ENCODE peak calls at places on chromosome 18, in four cellular contexts. One of them, this sample, is unnamed.
A peak's percentile ranks its signal among the peaks of the same experiment; 100 is the strongest.

GRCh38 chr18:37666986-37667385 is 101.4 kb upstream of the CELF4 start:
- DNase-seq in K562: peak; percentile 23
- DNase-seq in WTC11: no peak
- DNase-seq in HepG2: no peak
- DNase-seq in this sample: no peak

GRCh38 chr18:64983497-64984238 is 767.1 kb upstream of the CDH7 start:
- DNase-seq in K562: no peak
- DNase-seq in WTC11: no peak
- DNase-seq in HepG2: no peak
- DNase-seq in this sample: no peak

GRCh38 chr18:14974576-14974975 is 226.6 kb downstream of the ANKRD30B start:
- DNase-seq in K562: no peak
- DNase-seq in WTC11: no peak
- DNase-seq in HepG2: no peak
- DNase-seq in this sample: no peak

GRCh38 chr18:49907346-49907929 is 94.1 kb upstream of the ACAA2 start:
- DNase-seq in K562: no peak
- DNase-seq in WTC11: no peak
- DNase-seq in HepG2: peak; percentile 20
- DNase-seq in this sample: no peak

GRCh38 chr18:22167091-22167470 is 2.3 kb upstream of the GATA6 start:
- DNase-seq in K562: no peak
- DNase-seq in WTC11: peak; percentile 25
- DNase-seq in HepG2: no peak
- DNase-seq in this sample: no peak

GRCh38 chr18:36307513-36307912 is 10.0 kb downstream of the FHOD3 start:
- DNase-seq in K562: no peak
- DNase-seq in WTC11: no peak
- DNase-seq in HepG2: no peak
- DNase-seq in this sample: no peak

GRCh38 chr18:77132369-77133050 is at the start of gene MBP:
- DNase-seq in K562: no peak
- DNase-seq in WTC11: peak; percentile 79
- DNase-seq in HepG2: no peak
- DNase-seq in this sample: peak; percentile 12

GRCh38 chr18:41113885-41114482 is 841.0 kb upstream of the PIK3C3 start:
- DNase-seq in K562: no peak
- DNase-seq in WTC11: no peak
- DNase-seq in HepG2: no peak
- DNase-seq in this sample: no peak

GRCh38 chr18:63318882-63319382 is 637 bp downstream of the BCL2 start:
- DNase-seq in K562: no peak
- DNase-seq in WTC11: no peak
- DNase-seq in HepG2: no peak
- DNase-seq in this sample: no peak

DNA sequence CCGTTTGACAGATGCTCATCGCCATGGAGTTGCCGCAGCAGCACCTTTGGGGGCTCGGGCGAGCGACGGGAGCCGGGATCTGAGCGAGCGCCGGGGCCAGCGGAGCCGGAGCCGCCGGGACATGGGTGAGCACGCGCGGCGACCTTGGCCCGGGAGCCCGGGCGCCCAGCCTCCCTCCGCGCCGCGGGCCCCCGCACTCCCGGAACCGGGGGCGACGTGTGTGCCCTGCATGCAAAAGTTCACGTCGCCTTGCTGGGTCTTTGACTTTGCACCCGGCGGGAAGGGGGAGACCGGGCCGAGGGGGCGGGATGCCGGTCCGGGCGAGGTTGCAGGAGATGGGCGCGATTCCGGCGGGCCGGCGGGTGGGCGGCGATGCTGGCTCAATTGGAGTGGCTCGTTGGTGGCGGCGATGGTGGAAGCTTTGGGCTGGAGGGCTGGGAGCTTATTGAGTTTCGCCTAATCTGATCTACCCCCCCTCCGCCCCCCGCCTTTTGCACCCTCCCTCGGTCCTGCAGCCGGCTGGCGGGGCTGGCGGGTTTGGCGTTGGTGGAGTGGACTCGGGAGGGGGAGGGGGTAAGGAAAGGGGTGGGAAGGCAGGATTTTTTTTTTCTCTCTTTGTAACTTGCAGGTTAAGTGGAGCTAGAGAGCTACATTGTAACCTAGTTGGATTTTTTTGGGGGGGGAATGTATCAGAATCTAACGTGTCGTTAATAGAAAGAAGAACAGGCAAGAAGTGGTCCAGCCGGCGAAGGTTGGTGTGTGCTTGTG is at the start of gene SETBP1:
- DNase-seq in K562: no peak
- DNase-seq in WTC11: peak; percentile 60
- DNase-seq in HepG2: no peak
- DNase-seq in this sample: peak; percentile 31
- TF ChIP-seq ELF4 in K562: no peak
- TF ChIP-seq ELF4 in WTC11: no peak
- TF ChIP-seq ELF4 in HepG2: no peak
- TF ChIP-seq ELF4 in this sample: no peak

GRCh38 chr18:58954986-58955385 is 90.3 kb downstream of the ZNF532 start:
- DNase-seq in K562: no peak
- DNase-seq in WTC11: no peak
- DNase-seq in HepG2: no peak
- DNase-seq in this sample: no peak

GRCh38 chr18:58952303-58952702 is 87.6 kb downstream of the ZNF532 start:
- DNase-seq in K562: no peak
- DNase-seq in WTC11: no peak
- DNase-seq in HepG2: no peak
- DNase-seq in this sample: no peak

GRCh38 chr18:58952871-58953270 is 88.2 kb downstream of the ZNF532 start:
- DNase-seq in K562: no peak
- DNase-seq in WTC11: no peak
- DNase-seq in HepG2: peak; percentile 56
- DNase-seq in this sample: no peak

GRCh38 chr18:58955738-58956137 is 91.1 kb downstream of the ZNF532 start:
- DNase-seq in K562: no peak
- DNase-seq in WTC11: no peak
- DNase-seq in HepG2: no peak
- DNase-seq in this sample: no peak

GRCh38 chr18:58953627-58954026 is 89.0 kb downstream of the ZNF532 start:
- DNase-seq in K562: no peak
- DNase-seq in WTC11: no peak
- DNase-seq in HepG2: peak; percentile 16
- DNase-seq in this sample: no peak
- TF ChIP-seq ELF4 in K562: no peak
- TF ChIP-seq ELF4 in WTC11: no peak
- TF ChIP-seq ELF4 in HepG2: no peak
- TF ChIP-seq ELF4 in this sample: no peak

GRCh38 chr18:32378705-32379104 is 92.0 kb downstream of the GAREM1 start:
- DNase-seq in K562: no peak
- DNase-seq in WTC11: no peak
- DNase-seq in HepG2: peak; percentile 66
- DNase-seq in this sample: no peak
- TF ChIP-seq ELF4 in K562: no peak
- TF ChIP-seq ELF4 in WTC11: no peak
- TF ChIP-seq ELF4 in HepG2: no peak
- TF ChIP-seq ELF4 in this sample: no peak

GRCh38 chr18:7567487-7568425 is 640 bp downstream of the PTPRM start:
- DNase-seq in K562: no peak
- DNase-seq in WTC11: peak; percentile 58
- DNase-seq in HepG2: no peak
- DNase-seq in this sample: peak; percentile 31
- TF ChIP-seq ELF4 in K562: no peak
- TF ChIP-seq ELF4 in WTC11: no peak
- TF ChIP-seq ELF4 in HepG2: no peak
- TF ChIP-seq ELF4 in this sample: no peak

DNA sequence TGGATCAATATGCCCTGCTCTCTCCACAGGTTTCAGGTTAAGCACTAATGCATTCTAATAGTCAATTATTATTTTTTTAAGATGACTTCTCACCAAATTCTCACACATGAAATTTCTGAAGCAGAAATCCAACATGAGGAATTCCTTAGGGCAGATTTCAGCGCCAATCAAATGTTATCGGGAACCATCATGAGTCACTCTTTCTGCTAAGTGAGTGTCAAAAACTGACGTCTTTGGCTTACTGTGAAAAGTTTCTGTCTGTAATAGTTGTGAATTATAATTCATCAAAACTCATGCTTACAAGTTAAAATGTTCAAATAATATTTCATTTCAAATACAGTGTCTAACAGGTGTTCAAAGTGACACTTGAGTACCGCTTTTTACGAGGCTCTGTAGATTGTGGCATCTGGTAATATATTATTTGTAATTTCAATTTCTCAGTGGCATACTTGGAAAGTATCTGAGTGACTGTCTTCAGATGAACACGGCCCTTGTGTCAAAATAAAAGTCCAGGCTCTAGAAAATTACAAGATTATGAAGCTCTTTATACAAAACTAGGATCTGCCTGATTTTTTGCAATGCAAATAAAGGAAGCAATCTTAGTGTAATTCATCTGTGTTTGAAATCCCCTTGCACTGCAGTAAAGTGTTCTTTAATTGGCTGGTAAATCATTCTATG is 1038.7 kb downstream of the SOCS6 start:
- DNase-seq in K562: no peak
- DNase-seq in WTC11: no peak
- DNase-seq in HepG2: no peak
- DNase-seq in this sample: no peak
- TF ChIP-seq ELF4 in K562: no peak
- TF ChIP-seq ELF4 in WTC11: no peak
- TF ChIP-seq ELF4 in HepG2: no peak
- TF ChIP-seq ELF4 in this sample: no peak

This sample was measured in HEK293T.